ENCODE peak calls at places on chromosomes 4 and X, in six cellular contexts. One of them, this sample, is unnamed.

GRCh38 chr4:107647591-107647990 is 72.4 kb downstream of the PAPSS1 start:
- DNase-seq in lower leg skin: no peak
- DNase-seq in adrenal gland: no peak
- DNase-seq in GM12891: no peak
- DNase-seq in transverse colon: no peak
- DNase-seq in GM12878: no peak
- DNase-seq in this sample: no peak

GRCh38 chr4:170004656-170005250 is 21.4 kb downstream of the MFAP3L start:
- DNase-seq in adrenal gland: no peak
- DNase-seq in GM12878: no peak
- DNase-seq in transverse colon: no peak
- DNase-seq in lower leg skin: no peak
- DNase-seq in GM12891: no peak
- DNase-seq in this sample: no peak

GRCh38 chr4:10457255-10457801 is at the start of gene ZNF518B:
- DNase-seq in GM12891: peak
- DNase-seq in transverse colon: peak
- DNase-seq in lower leg skin: peak
- DNase-seq in GM12878: no peak
- DNase-seq in adrenal gland: peak
- DNase-seq in this sample: peak

GRCh38 chrX:72003811-72004750 is 93.4 kb downstream of the NHSL2 start:
- DNase-seq in transverse colon: no peak
- DNase-seq in GM12891: no peak
- DNase-seq in lower leg skin: peak
- DNase-seq in adrenal gland: peak
- DNase-seq in GM12878: no peak
- DNase-seq in this sample: no peak

GRCh38 chrX:11728556-11728955 is 29.5 kb upstream of the MSL3 start:
- DNase-seq in lower leg skin: no peak
- DNase-seq in GM12891: no peak
- DNase-seq in adrenal gland: no peak
- DNase-seq in GM12878: no peak
- DNase-seq in transverse colon: no peak
- DNase-seq in this sample: no peak

GRCh38 chr4:75745192-75745591 is 20.8 kb downstream of the USO1 start:
- DNase-seq in adrenal gland: no peak
- DNase-seq in GM12878: no peak
- DNase-seq in lower leg skin: no peak
- DNase-seq in GM12891: no peak
- DNase-seq in transverse colon: no peak
- DNase-seq in this sample: no peak

GRCh38 chr4:91448668-91449330 is 855.0 kb upstream of the GRID2 start:
- DNase-seq in GM12878: no peak
- DNase-seq in transverse colon: no peak
- DNase-seq in GM12891: no peak
- DNase-seq in adrenal gland: no peak
- DNase-seq in lower leg skin: no peak
- DNase-seq in this sample: no peak

GRCh38 chr4:1212546-1213335 is 36.2 kb downstream of the CTBP1 start:
- DNase-seq in lower leg skin: no peak
- DNase-seq in GM12878: no peak
- DNase-seq in transverse colon: no peak
- DNase-seq in GM12891: no peak
- DNase-seq in adrenal gland: no peak
- DNase-seq in this sample: peak

GRCh38 chr4:15955670-15956069 is 7.3 kb downstream of the FGFBP2 start:
- DNase-seq in lower leg skin: no peak
- DNase-seq in GM12878: no peak
- DNase-seq in transverse colon: no peak
- DNase-seq in adrenal gland: no peak
- DNase-seq in GM12891: no peak
- DNase-seq in this sample: no peak

GRCh38 chr4:17561195-17561909 is 15.6 kb upstream of the LAP3 start:
- DNase-seq in GM12878: no peak
- DNase-seq in GM12891: no peak
- DNase-seq in lower leg skin: peak
- DNase-seq in transverse colon: no peak
- DNase-seq in adrenal gland: no peak
- DNase-seq in this sample: no peak

GRCh38 chr4:68499021-68499420 is 51.8 kb downstream of the TMPRSS11E start:
- DNase-seq in lower leg skin: no peak
- DNase-seq in GM12891: no peak
- DNase-seq in GM12878: no peak
- DNase-seq in transverse colon: no peak
- DNase-seq in adrenal gland: no peak
- DNase-seq in this sample: no peak

GRCh38 chr4:159925770-159926169 is 822.9 kb downstream of the RAPGEF2 start:
- DNase-seq in transverse colon: no peak
- DNase-seq in lower leg skin: no peak
- DNase-seq in adrenal gland: no peak
- DNase-seq in GM12878: no peak
- DNase-seq in GM12891: no peak
- DNase-seq in this sample: no peak

GRCh38 chr4:3703677-3704521 is 62.3 kb upstream of the ADRA2C start:
- DNase-seq in GM12891: no peak
- DNase-seq in transverse colon: no peak
- DNase-seq in lower leg skin: no peak
- DNase-seq in adrenal gland: no peak
- DNase-seq in GM12878: no peak
- DNase-seq in this sample: peak

GRCh38 chrX:105307762-105308161 is 87.3 kb upstream of the TEX13A start:
- DNase-seq in GM12878: no peak
- DNase-seq in GM12891: no peak
- DNase-seq in transverse colon: no peak
- DNase-seq in lower leg skin: no peak
- DNase-seq in adrenal gland: no peak
- DNase-seq in this sample: no peak

GRCh38 chr4:125049711-125050110 is 265.0 kb upstream of the FAT4 start:
- DNase-seq in transverse colon: no peak
- DNase-seq in GM12891: no peak
- DNase-seq in lower leg skin: no peak
- DNase-seq in adrenal gland: no peak
- DNase-seq in GM12878: no peak
- DNase-seq in this sample: no peak

GRCh38 chrX:101595739-101596419 is 21.9 kb downstream of the ARMCX6 start:
- DNase-seq in transverse colon: no peak
- DNase-seq in GM12878: peak
- DNase-seq in lower leg skin: no peak
- DNase-seq in adrenal gland: peak
- DNase-seq in GM12891: peak
- DNase-seq in this sample: no peak

GRCh38 chr4:182716207-182716606 is 201.0 kb downstream of the DCTD start:
- DNase-seq in lower leg skin: no peak
- DNase-seq in GM12891: no peak
- DNase-seq in adrenal gland: no peak
- DNase-seq in GM12878: no peak
- DNase-seq in transverse colon: no peak
- DNase-seq in this sample: no peak

GRCh38 chr4:152572417-152573086 is 36.7 kb upstream of the FBXW7 start:
- DNase-seq in lower leg skin: no peak
- DNase-seq in GM12891: no peak
- DNase-seq in transverse colon: no peak
- DNase-seq in GM12878: no peak
- DNase-seq in adrenal gland: no peak
- DNase-seq in this sample: no peak

GRCh38 chr4:102217775-102218174 is 127.5 kb downstream of the SLC39A8 start:
- DNase-seq in transverse colon: no peak
- DNase-seq in GM12878: no peak
- DNase-seq in lower leg skin: no peak
- DNase-seq in GM12891: no peak
- DNase-seq in adrenal gland: no peak
- DNase-seq in this sample: no peak

DNA sequence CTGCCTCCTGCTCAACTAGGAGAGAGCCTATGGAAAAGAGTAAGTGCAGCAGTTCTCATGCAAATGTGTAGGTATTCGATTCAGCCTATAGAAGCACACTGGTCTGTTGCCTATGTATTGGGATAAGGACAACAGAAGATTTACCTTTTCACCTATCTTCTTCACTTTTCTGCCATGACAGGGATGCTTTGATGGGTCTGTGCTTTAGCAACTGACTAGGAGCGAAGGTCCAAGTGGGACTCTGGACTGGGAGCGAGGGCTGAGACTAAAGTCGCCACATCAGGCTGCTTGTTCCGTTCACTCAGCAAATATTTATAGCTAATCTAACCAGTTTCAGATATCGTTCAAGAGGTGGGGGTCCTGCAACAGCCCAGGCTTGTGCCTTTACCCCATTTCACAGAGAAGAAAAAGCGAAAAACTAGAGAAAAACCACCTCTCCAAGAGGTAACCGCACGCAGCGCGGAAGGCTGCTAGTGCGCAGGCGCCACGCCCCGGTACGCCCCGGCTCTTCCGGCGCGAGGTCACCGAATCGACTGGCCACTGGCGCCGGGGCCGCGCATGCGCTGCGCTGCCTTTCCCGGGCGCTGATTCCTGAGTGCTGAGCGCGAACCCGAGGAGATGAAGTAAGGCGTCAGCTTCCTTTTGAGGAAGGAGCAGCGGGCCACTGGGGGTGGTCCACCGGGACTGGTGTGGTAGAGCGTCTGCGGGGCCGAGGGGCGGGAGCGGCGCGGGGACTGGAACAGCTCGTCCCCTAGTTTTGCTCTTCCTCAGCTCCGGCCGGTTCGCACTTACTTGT is at the start of gene RBMX2:
- DNase-seq in adrenal gland: peak
- DNase-seq in lower leg skin: peak
- DNase-seq in GM12891: peak
- DNase-seq in GM12878: peak
- DNase-seq in transverse colon: peak
- DNase-seq in this sample: peak
- TF ChIP-seq POLR2A in adrenal gland: peak
- TF ChIP-seq POLR2A in lower leg skin: no peak
- TF ChIP-seq POLR2A in GM12891: peak
- TF ChIP-seq POLR2A in GM12878: peak
- TF ChIP-seq POLR2A in transverse colon: peak
- TF ChIP-seq POLR2A in this sample: no peak

DNA sequence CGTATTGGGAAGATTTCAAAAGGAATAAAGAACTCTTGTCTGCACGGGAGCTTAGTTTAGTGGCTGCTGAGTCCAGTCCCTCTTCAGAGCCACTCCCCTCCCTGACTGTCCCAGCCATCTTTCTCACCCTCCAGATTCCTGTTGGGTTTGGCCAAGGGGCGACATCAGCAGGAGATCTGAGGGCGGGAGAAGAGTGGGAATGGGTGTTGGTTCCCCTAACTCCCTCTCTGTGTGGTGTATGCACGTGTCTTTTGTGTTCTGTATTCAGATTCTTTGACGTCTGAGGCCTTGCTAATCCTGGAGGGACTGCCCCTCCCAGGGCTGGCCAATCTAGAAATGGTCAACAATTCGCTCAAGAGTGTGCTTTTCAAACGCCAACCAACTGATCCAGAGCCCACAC is 37.4 kb downstream of the CYTL1 start:
- DNase-seq in GM12878: no peak
- DNase-seq in adrenal gland: no peak
- DNase-seq in lower leg skin: no peak
- DNase-seq in GM12891: no peak
- DNase-seq in transverse colon: no peak
- DNase-seq in this sample: no peak
- TF ChIP-seq POLR2A in GM12878: no peak
- TF ChIP-seq POLR2A in adrenal gland: no peak
- TF ChIP-seq POLR2A in lower leg skin: no peak
- TF ChIP-seq POLR2A in GM12891: no peak
- TF ChIP-seq POLR2A in transverse colon: no peak
- TF ChIP-seq POLR2A in this sample: no peak

DNA sequence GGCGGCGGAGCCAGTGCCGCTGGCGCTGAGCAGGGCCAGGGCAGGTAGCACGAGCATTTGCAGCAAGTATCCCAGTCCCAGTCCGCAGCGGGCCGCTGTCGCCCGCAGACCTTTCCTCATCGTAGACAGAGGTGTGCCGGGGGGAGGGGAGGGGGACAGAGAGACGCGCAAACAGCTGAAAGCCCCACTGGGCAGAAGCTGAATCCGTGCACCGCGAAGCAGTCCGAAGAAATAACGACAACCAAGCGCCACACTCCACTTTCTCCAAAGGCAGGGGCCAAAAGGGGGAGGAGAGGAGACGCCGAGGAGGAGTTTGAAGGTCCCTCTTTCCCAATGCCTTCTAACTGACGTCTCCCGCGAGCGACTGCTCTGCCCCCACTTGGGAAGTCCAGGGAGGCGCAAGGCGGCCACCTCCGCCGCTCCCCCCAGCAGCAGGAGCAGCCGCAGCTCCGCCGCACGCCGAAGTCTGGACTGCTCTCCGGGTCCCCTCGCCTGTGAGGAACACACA is at the start of gene UNC5C:
- DNase-seq in adrenal gland: peak
- DNase-seq in GM12891: no peak
- DNase-seq in GM12878: no peak
- DNase-seq in transverse colon: peak
- DNase-seq in lower leg skin: peak
- DNase-seq in this sample: peak
- TF ChIP-seq POLR2A in adrenal gland: peak
- TF ChIP-seq POLR2A in GM12891: no peak
- TF ChIP-seq POLR2A in GM12878: no peak
- TF ChIP-seq POLR2A in transverse colon: peak
- TF ChIP-seq POLR2A in lower leg skin: no peak
- TF ChIP-seq POLR2A in this sample: no peak

DNA sequence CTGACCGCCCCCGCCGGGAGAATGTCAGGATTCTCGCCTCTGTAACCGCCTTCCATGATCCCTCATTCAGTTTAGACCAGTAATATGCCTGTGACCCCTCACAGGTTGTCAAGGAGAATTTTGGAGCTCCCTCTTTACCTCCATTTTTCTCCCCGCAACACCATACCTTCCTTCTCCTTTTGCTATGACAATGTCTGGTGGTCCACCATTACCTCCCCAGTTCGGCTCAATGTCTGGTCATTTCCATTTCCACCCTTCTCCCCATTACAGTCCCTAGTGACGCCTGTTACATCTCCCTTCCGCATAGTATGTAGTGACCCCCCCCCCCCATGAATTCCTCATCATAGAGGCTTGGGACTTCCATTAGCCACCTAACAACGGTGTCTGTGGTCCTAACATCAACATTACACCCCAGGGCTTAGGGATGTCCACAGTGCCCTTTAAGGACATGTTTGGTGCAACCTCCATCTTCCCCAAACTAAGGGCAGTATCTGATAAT is 697 bp downstream of the ARAF start:
- DNase-seq in transverse colon: no peak
- DNase-seq in GM12891: no peak
- DNase-seq in GM12878: no peak
- DNase-seq in lower leg skin: no peak
- DNase-seq in adrenal gland: no peak
- DNase-seq in this sample: no peak
- TF ChIP-seq POLR2A in transverse colon: no peak
- TF ChIP-seq POLR2A in GM12891: no peak
- TF ChIP-seq POLR2A in GM12878: no peak
- TF ChIP-seq POLR2A in lower leg skin: no peak
- TF ChIP-seq POLR2A in adrenal gland: no peak
- TF ChIP-seq POLR2A in this sample: no peak

GRCh38 chrX:107627792-107628661 is at the start of gene PRPS1:
- DNase-seq in GM12878: peak
- DNase-seq in transverse colon: peak
- DNase-seq in lower leg skin: peak
- DNase-seq in GM12891: peak
- DNase-seq in adrenal gland: peak
- DNase-seq in this sample: peak
- TF ChIP-seq POLR2A in GM12878: peak
- TF ChIP-seq POLR2A in transverse colon: peak
- TF ChIP-seq POLR2A in lower leg skin: no peak
- TF ChIP-seq POLR2A in GM12891: peak
- TF ChIP-seq POLR2A in adrenal gland: peak
- TF ChIP-seq POLR2A in this sample: peak

GRCh38 chr4:48779998-48780866 is at the start of gene FRYL:
- DNase-seq in transverse colon: peak
- DNase-seq in lower leg skin: peak
- DNase-seq in adrenal gland: peak
- DNase-seq in GM12878: peak
- DNase-seq in GM12891: peak
- DNase-seq in this sample: peak
- TF ChIP-seq POLR2A in transverse colon: peak
- TF ChIP-seq POLR2A in lower leg skin: no peak
- TF ChIP-seq POLR2A in adrenal gland: peak
- TF ChIP-seq POLR2A in GM12878: peak
- TF ChIP-seq POLR2A in GM12891: peak
- TF ChIP-seq POLR2A in this sample: peak

This sample was measured in spleen.